ENCODE peak calls at places on chromosomes 2 and 18, in nine cellular contexts. One of them, this sample, is unnamed.

GRCh38 chr2:209049608-209050007 is 374.2 kb upstream of the MAP2 start:
- ATAC-seq in SK-N-SH treated with all-trans-retinoic acid at 6 μM for 48 hours: no peak
- ATAC-seq in activated naive CD8-positive, alpha-beta T cell treated with anti-CD3 and anti-CD28 coated beads, Interleukin-2, amount 10 ng/mL, durations not matched to agents 7 days and 5 days: no peak
- ATAC-seq in heart right ventricle: no peak
- ATAC-seq in activated T-cell treated with anti-CD3 and anti-CD28 coated beads, Interleukin-2, amount 50 U/mL, for 72 hours: no peak
- ATAC-seq in gastrocnemius medialis: no peak
- ATAC-seq in activated CD8-positive, alpha-beta T cell treated with anti-CD3 and anti-CD28 coated beads, Interleukin-2, amount 10 ng/mL, durations not matched to agents 7 days and 5 days: no peak
- ATAC-seq in esophagus mucosa: no peak
- ATAC-seq in heart left ventricle: no peak
- ATAC-seq in this sample: no peak

GRCh38 chr2:238894950-238895298 is 47.0 kb downstream of the TWIST2 start:
- ATAC-seq in SK-N-SH treated with all-trans-retinoic acid at 6 μM for 48 hours: no peak
- ATAC-seq in activated naive CD8-positive, alpha-beta T cell treated with anti-CD3 and anti-CD28 coated beads, Interleukin-2, amount 10 ng/mL, durations not matched to agents 7 days and 5 days: no peak
- ATAC-seq in heart right ventricle: peak
- ATAC-seq in activated T-cell treated with anti-CD3 and anti-CD28 coated beads, Interleukin-2, amount 50 U/mL, for 72 hours: no peak
- ATAC-seq in gastrocnemius medialis: no peak
- ATAC-seq in activated CD8-positive, alpha-beta T cell treated with anti-CD3 and anti-CD28 coated beads, Interleukin-2, amount 10 ng/mL, durations not matched to agents 7 days and 5 days: no peak
- ATAC-seq in esophagus mucosa: no peak
- ATAC-seq in heart left ventricle: peak
- ATAC-seq in this sample: no peak

GRCh38 chr2:121210691-121211090 is 74.3 kb downstream of the TFCP2L1 start:
- ATAC-seq in SK-N-SH treated with all-trans-retinoic acid at 6 μM for 48 hours: no peak
- ATAC-seq in activated naive CD8-positive, alpha-beta T cell treated with anti-CD3 and anti-CD28 coated beads, Interleukin-2, amount 10 ng/mL, durations not matched to agents 7 days and 5 days: no peak
- ATAC-seq in heart right ventricle: peak
- ATAC-seq in activated T-cell treated with anti-CD3 and anti-CD28 coated beads, Interleukin-2, amount 50 U/mL, for 72 hours: no peak
- ATAC-seq in gastrocnemius medialis: peak
- ATAC-seq in activated CD8-positive, alpha-beta T cell treated with anti-CD3 and anti-CD28 coated beads, Interleukin-2, amount 10 ng/mL, durations not matched to agents 7 days and 5 days: no peak
- ATAC-seq in esophagus mucosa: peak
- ATAC-seq in heart left ventricle: peak
- ATAC-seq in this sample: no peak

GRCh38 chr2:109031481-109032228 is 42.6 kb upstream of the EDAR start:
- ATAC-seq in SK-N-SH treated with all-trans-retinoic acid at 6 μM for 48 hours: peak
- ATAC-seq in activated naive CD8-positive, alpha-beta T cell treated with anti-CD3 and anti-CD28 coated beads, Interleukin-2, amount 10 ng/mL, durations not matched to agents 7 days and 5 days: peak
- ATAC-seq in heart right ventricle: peak
- ATAC-seq in activated T-cell treated with anti-CD3 and anti-CD28 coated beads, Interleukin-2, amount 50 U/mL, for 72 hours: peak
- ATAC-seq in gastrocnemius medialis: no peak
- ATAC-seq in activated CD8-positive, alpha-beta T cell treated with anti-CD3 and anti-CD28 coated beads, Interleukin-2, amount 10 ng/mL, durations not matched to agents 7 days and 5 days: peak
- ATAC-seq in esophagus mucosa: peak
- ATAC-seq in heart left ventricle: peak
- ATAC-seq in this sample: peak

GRCh38 chr2:150520887-150521664 is 33.6 kb upstream of the RND3 start:
- ATAC-seq in SK-N-SH treated with all-trans-retinoic acid at 6 μM for 48 hours: peak
- ATAC-seq in activated naive CD8-positive, alpha-beta T cell treated with anti-CD3 and anti-CD28 coated beads, Interleukin-2, amount 10 ng/mL, durations not matched to agents 7 days and 5 days: no peak
- ATAC-seq in heart right ventricle: peak
- ATAC-seq in activated T-cell treated with anti-CD3 and anti-CD28 coated beads, Interleukin-2, amount 50 U/mL, for 72 hours: no peak
- ATAC-seq in gastrocnemius medialis: no peak
- ATAC-seq in activated CD8-positive, alpha-beta T cell treated with anti-CD3 and anti-CD28 coated beads, Interleukin-2, amount 10 ng/mL, durations not matched to agents 7 days and 5 days: no peak
- ATAC-seq in esophagus mucosa: peak
- ATAC-seq in heart left ventricle: peak
- ATAC-seq in this sample: no peak

GRCh38 chr2:64330691-64331429 is 123.1 kb upstream of the LGALSL start:
- ATAC-seq in SK-N-SH treated with all-trans-retinoic acid at 6 μM for 48 hours: peak
- ATAC-seq in activated naive CD8-positive, alpha-beta T cell treated with anti-CD3 and anti-CD28 coated beads, Interleukin-2, amount 10 ng/mL, durations not matched to agents 7 days and 5 days: no peak
- ATAC-seq in heart right ventricle: peak
- ATAC-seq in activated T-cell treated with anti-CD3 and anti-CD28 coated beads, Interleukin-2, amount 50 U/mL, for 72 hours: no peak
- ATAC-seq in gastrocnemius medialis: peak
- ATAC-seq in activated CD8-positive, alpha-beta T cell treated with anti-CD3 and anti-CD28 coated beads, Interleukin-2, amount 10 ng/mL, durations not matched to agents 7 days and 5 days: no peak
- ATAC-seq in esophagus mucosa: peak
- ATAC-seq in heart left ventricle: peak
- ATAC-seq in this sample: peak

GRCh38 chr2:118089015-118089800 is 937 bp downstream of the INSIG2 start:
- ATAC-seq in SK-N-SH treated with all-trans-retinoic acid at 6 μM for 48 hours: peak
- ATAC-seq in activated naive CD8-positive, alpha-beta T cell treated with anti-CD3 and anti-CD28 coated beads, Interleukin-2, amount 10 ng/mL, durations not matched to agents 7 days and 5 days: no peak
- ATAC-seq in heart right ventricle: peak
- ATAC-seq in activated T-cell treated with anti-CD3 and anti-CD28 coated beads, Interleukin-2, amount 50 U/mL, for 72 hours: peak
- ATAC-seq in gastrocnemius medialis: no peak
- ATAC-seq in activated CD8-positive, alpha-beta T cell treated with anti-CD3 and anti-CD28 coated beads, Interleukin-2, amount 10 ng/mL, durations not matched to agents 7 days and 5 days: peak
- ATAC-seq in esophagus mucosa: peak
- ATAC-seq in heart left ventricle: peak
- ATAC-seq in this sample: no peak

GRCh38 chr2:23835423-23835822 is 91.5 kb downstream of the ATAD2B start:
- ATAC-seq in SK-N-SH treated with all-trans-retinoic acid at 6 μM for 48 hours: no peak
- ATAC-seq in activated naive CD8-positive, alpha-beta T cell treated with anti-CD3 and anti-CD28 coated beads, Interleukin-2, amount 10 ng/mL, durations not matched to agents 7 days and 5 days: no peak
- ATAC-seq in heart right ventricle: no peak
- ATAC-seq in activated T-cell treated with anti-CD3 and anti-CD28 coated beads, Interleukin-2, amount 50 U/mL, for 72 hours: no peak
- ATAC-seq in gastrocnemius medialis: no peak
- ATAC-seq in activated CD8-positive, alpha-beta T cell treated with anti-CD3 and anti-CD28 coated beads, Interleukin-2, amount 10 ng/mL, durations not matched to agents 7 days and 5 days: no peak
- ATAC-seq in esophagus mucosa: no peak
- ATAC-seq in heart left ventricle: no peak
- ATAC-seq in this sample: no peak

GRCh38 chr2:203763425-203764272 is 57.2 kb downstream of the CD28 start:
- ATAC-seq in SK-N-SH treated with all-trans-retinoic acid at 6 μM for 48 hours: no peak
- ATAC-seq in activated naive CD8-positive, alpha-beta T cell treated with anti-CD3 and anti-CD28 coated beads, Interleukin-2, amount 10 ng/mL, durations not matched to agents 7 days and 5 days: peak
- ATAC-seq in heart right ventricle: no peak
- ATAC-seq in activated T-cell treated with anti-CD3 and anti-CD28 coated beads, Interleukin-2, amount 50 U/mL, for 72 hours: peak
- ATAC-seq in gastrocnemius medialis: no peak
- ATAC-seq in activated CD8-positive, alpha-beta T cell treated with anti-CD3 and anti-CD28 coated beads, Interleukin-2, amount 10 ng/mL, durations not matched to agents 7 days and 5 days: peak
- ATAC-seq in esophagus mucosa: no peak
- ATAC-seq in heart left ventricle: no peak
- ATAC-seq in this sample: no peak

GRCh38 chr2:182014284-182014683 is 28.6 kb downstream of the PPP1R1C start:
- ATAC-seq in SK-N-SH treated with all-trans-retinoic acid at 6 μM for 48 hours: no peak
- ATAC-seq in activated naive CD8-positive, alpha-beta T cell treated with anti-CD3 and anti-CD28 coated beads, Interleukin-2, amount 10 ng/mL, durations not matched to agents 7 days and 5 days: no peak
- ATAC-seq in heart right ventricle: no peak
- ATAC-seq in activated T-cell treated with anti-CD3 and anti-CD28 coated beads, Interleukin-2, amount 50 U/mL, for 72 hours: no peak
- ATAC-seq in gastrocnemius medialis: no peak
- ATAC-seq in activated CD8-positive, alpha-beta T cell treated with anti-CD3 and anti-CD28 coated beads, Interleukin-2, amount 10 ng/mL, durations not matched to agents 7 days and 5 days: no peak
- ATAC-seq in esophagus mucosa: no peak
- ATAC-seq in heart left ventricle: no peak
- ATAC-seq in this sample: no peak

GRCh38 chr2:112805542-112805941 is 21.2 kb upstream of the IL1A start:
- ATAC-seq in SK-N-SH treated with all-trans-retinoic acid at 6 μM for 48 hours: no peak
- ATAC-seq in activated naive CD8-positive, alpha-beta T cell treated with anti-CD3 and anti-CD28 coated beads, Interleukin-2, amount 10 ng/mL, durations not matched to agents 7 days and 5 days: no peak
- ATAC-seq in heart right ventricle: no peak
- ATAC-seq in activated T-cell treated with anti-CD3 and anti-CD28 coated beads, Interleukin-2, amount 50 U/mL, for 72 hours: peak
- ATAC-seq in gastrocnemius medialis: no peak
- ATAC-seq in activated CD8-positive, alpha-beta T cell treated with anti-CD3 and anti-CD28 coated beads, Interleukin-2, amount 10 ng/mL, durations not matched to agents 7 days and 5 days: no peak
- ATAC-seq in esophagus mucosa: peak
- ATAC-seq in heart left ventricle: no peak
- ATAC-seq in this sample: no peak

GRCh38 chr2:8882094-8882493 is 44.7 kb upstream of the KIDINS220 start:
- ATAC-seq in SK-N-SH treated with all-trans-retinoic acid at 6 μM for 48 hours: peak
- ATAC-seq in activated naive CD8-positive, alpha-beta T cell treated with anti-CD3 and anti-CD28 coated beads, Interleukin-2, amount 10 ng/mL, durations not matched to agents 7 days and 5 days: no peak
- ATAC-seq in heart right ventricle: no peak
- ATAC-seq in activated T-cell treated with anti-CD3 and anti-CD28 coated beads, Interleukin-2, amount 50 U/mL, for 72 hours: no peak
- ATAC-seq in gastrocnemius medialis: no peak
- ATAC-seq in activated CD8-positive, alpha-beta T cell treated with anti-CD3 and anti-CD28 coated beads, Interleukin-2, amount 10 ng/mL, durations not matched to agents 7 days and 5 days: no peak
- ATAC-seq in esophagus mucosa: peak
- ATAC-seq in heart left ventricle: no peak
- ATAC-seq in this sample: no peak

GRCh38 chr2:12824771-12825363 is 108.1 kb downstream of the TRIB2 start:
- ATAC-seq in SK-N-SH treated with all-trans-retinoic acid at 6 μM for 48 hours: no peak
- ATAC-seq in activated naive CD8-positive, alpha-beta T cell treated with anti-CD3 and anti-CD28 coated beads, Interleukin-2, amount 10 ng/mL, durations not matched to agents 7 days and 5 days: no peak
- ATAC-seq in heart right ventricle: peak
- ATAC-seq in activated T-cell treated with anti-CD3 and anti-CD28 coated beads, Interleukin-2, amount 50 U/mL, for 72 hours: no peak
- ATAC-seq in gastrocnemius medialis: peak
- ATAC-seq in activated CD8-positive, alpha-beta T cell treated with anti-CD3 and anti-CD28 coated beads, Interleukin-2, amount 10 ng/mL, durations not matched to agents 7 days and 5 days: no peak
- ATAC-seq in esophagus mucosa: no peak
- ATAC-seq in heart left ventricle: peak
- ATAC-seq in this sample: peak

GRCh38 chr2:159124441-159124911 is 156.0 kb downstream of the TANC1 start:
- ATAC-seq in SK-N-SH treated with all-trans-retinoic acid at 6 μM for 48 hours: peak
- ATAC-seq in activated naive CD8-positive, alpha-beta T cell treated with anti-CD3 and anti-CD28 coated beads, Interleukin-2, amount 10 ng/mL, durations not matched to agents 7 days and 5 days: peak
- ATAC-seq in heart right ventricle: peak
- ATAC-seq in activated T-cell treated with anti-CD3 and anti-CD28 coated beads, Interleukin-2, amount 50 U/mL, for 72 hours: peak
- ATAC-seq in gastrocnemius medialis: no peak
- ATAC-seq in activated CD8-positive, alpha-beta T cell treated with anti-CD3 and anti-CD28 coated beads, Interleukin-2, amount 10 ng/mL, durations not matched to agents 7 days and 5 days: peak
- ATAC-seq in esophagus mucosa: peak
- ATAC-seq in heart left ventricle: peak
- ATAC-seq in this sample: no peak

GRCh38 chr2:9282713-9283112 is 76.1 kb downstream of the ASAP2 start:
- ATAC-seq in SK-N-SH treated with all-trans-retinoic acid at 6 μM for 48 hours: no peak
- ATAC-seq in activated naive CD8-positive, alpha-beta T cell treated with anti-CD3 and anti-CD28 coated beads, Interleukin-2, amount 10 ng/mL, durations not matched to agents 7 days and 5 days: no peak
- ATAC-seq in heart right ventricle: peak
- ATAC-seq in activated T-cell treated with anti-CD3 and anti-CD28 coated beads, Interleukin-2, amount 50 U/mL, for 72 hours: no peak
- ATAC-seq in gastrocnemius medialis: no peak
- ATAC-seq in activated CD8-positive, alpha-beta T cell treated with anti-CD3 and anti-CD28 coated beads, Interleukin-2, amount 10 ng/mL, durations not matched to agents 7 days and 5 days: no peak
- ATAC-seq in esophagus mucosa: no peak
- ATAC-seq in heart left ventricle: peak
- ATAC-seq in this sample: no peak

GRCh38 chr2:178863130-178863855 is 56.1 kb upstream of the TTN start:
- ATAC-seq in SK-N-SH treated with all-trans-retinoic acid at 6 μM for 48 hours: no peak
- ATAC-seq in activated naive CD8-positive, alpha-beta T cell treated with anti-CD3 and anti-CD28 coated beads, Interleukin-2, amount 10 ng/mL, durations not matched to agents 7 days and 5 days: no peak
- ATAC-seq in heart right ventricle: peak
- ATAC-seq in activated T-cell treated with anti-CD3 and anti-CD28 coated beads, Interleukin-2, amount 50 U/mL, for 72 hours: no peak
- ATAC-seq in gastrocnemius medialis: no peak
- ATAC-seq in activated CD8-positive, alpha-beta T cell treated with anti-CD3 and anti-CD28 coated beads, Interleukin-2, amount 10 ng/mL, durations not matched to agents 7 days and 5 days: no peak
- ATAC-seq in esophagus mucosa: no peak
- ATAC-seq in heart left ventricle: peak
- ATAC-seq in this sample: no peak

GRCh38 chr2:196289000-196289399 is 117.6 kb upstream of the STK17B start:
- ATAC-seq in SK-N-SH treated with all-trans-retinoic acid at 6 μM for 48 hours: no peak
- ATAC-seq in activated naive CD8-positive, alpha-beta T cell treated with anti-CD3 and anti-CD28 coated beads, Interleukin-2, amount 10 ng/mL, durations not matched to agents 7 days and 5 days: peak
- ATAC-seq in heart right ventricle: no peak
- ATAC-seq in activated T-cell treated with anti-CD3 and anti-CD28 coated beads, Interleukin-2, amount 50 U/mL, for 72 hours: peak
- ATAC-seq in gastrocnemius medialis: no peak
- ATAC-seq in activated CD8-positive, alpha-beta T cell treated with anti-CD3 and anti-CD28 coated beads, Interleukin-2, amount 10 ng/mL, durations not matched to agents 7 days and 5 days: peak
- ATAC-seq in esophagus mucosa: no peak
- ATAC-seq in heart left ventricle: no peak
- ATAC-seq in this sample: no peak

GRCh38 chr2:224927011-224927410 is 115.3 kb downstream of the DOCK10 start:
- ATAC-seq in SK-N-SH treated with all-trans-retinoic acid at 6 μM for 48 hours: no peak
- ATAC-seq in activated naive CD8-positive, alpha-beta T cell treated with anti-CD3 and anti-CD28 coated beads, Interleukin-2, amount 10 ng/mL, durations not matched to agents 7 days and 5 days: no peak
- ATAC-seq in heart right ventricle: peak
- ATAC-seq in activated T-cell treated with anti-CD3 and anti-CD28 coated beads, Interleukin-2, amount 50 U/mL, for 72 hours: no peak
- ATAC-seq in gastrocnemius medialis: no peak
- ATAC-seq in activated CD8-positive, alpha-beta T cell treated with anti-CD3 and anti-CD28 coated beads, Interleukin-2, amount 10 ng/mL, durations not matched to agents 7 days and 5 days: no peak
- ATAC-seq in esophagus mucosa: no peak
- ATAC-seq in heart left ventricle: no peak
- ATAC-seq in this sample: no peak

GRCh38 chr2:30216157-30216556 is 15.2 kb upstream of the LBH start:
- ATAC-seq in SK-N-SH treated with all-trans-retinoic acid at 6 μM for 48 hours: peak
- ATAC-seq in activated naive CD8-positive, alpha-beta T cell treated with anti-CD3 and anti-CD28 coated beads, Interleukin-2, amount 10 ng/mL, durations not matched to agents 7 days and 5 days: no peak
- ATAC-seq in heart right ventricle: no peak
- ATAC-seq in activated T-cell treated with anti-CD3 and anti-CD28 coated beads, Interleukin-2, amount 50 U/mL, for 72 hours: peak
- ATAC-seq in gastrocnemius medialis: peak
- ATAC-seq in activated CD8-positive, alpha-beta T cell treated with anti-CD3 and anti-CD28 coated beads, Interleukin-2, amount 10 ng/mL, durations not matched to agents 7 days and 5 days: no peak
- ATAC-seq in esophagus mucosa: no peak
- ATAC-seq in heart left ventricle: peak
- ATAC-seq in this sample: no peak

GRCh38 chr2:191885103-191885502 is 38.2 kb upstream of the CAVIN2 start:
- ATAC-seq in SK-N-SH treated with all-trans-retinoic acid at 6 μM for 48 hours: no peak
- ATAC-seq in activated naive CD8-positive, alpha-beta T cell treated with anti-CD3 and anti-CD28 coated beads, Interleukin-2, amount 10 ng/mL, durations not matched to agents 7 days and 5 days: no peak
- ATAC-seq in heart right ventricle: peak
- ATAC-seq in activated T-cell treated with anti-CD3 and anti-CD28 coated beads, Interleukin-2, amount 50 U/mL, for 72 hours: no peak
- ATAC-seq in gastrocnemius medialis: no peak
- ATAC-seq in activated CD8-positive, alpha-beta T cell treated with anti-CD3 and anti-CD28 coated beads, Interleukin-2, amount 10 ng/mL, durations not matched to agents 7 days and 5 days: no peak
- ATAC-seq in esophagus mucosa: no peak
- ATAC-seq in heart left ventricle: no peak
- ATAC-seq in this sample: no peak

GRCh38 chr2:86238354-86238753 is 39.1 kb downstream of the MRPL35 start:
- ATAC-seq in SK-N-SH treated with all-trans-retinoic acid at 6 μM for 48 hours: no peak
- ATAC-seq in activated naive CD8-positive, alpha-beta T cell treated with anti-CD3 and anti-CD28 coated beads, Interleukin-2, amount 10 ng/mL, durations not matched to agents 7 days and 5 days: peak
- ATAC-seq in heart right ventricle: no peak
- ATAC-seq in activated T-cell treated with anti-CD3 and anti-CD28 coated beads, Interleukin-2, amount 50 U/mL, for 72 hours: peak
- ATAC-seq in gastrocnemius medialis: no peak
- ATAC-seq in activated CD8-positive, alpha-beta T cell treated with anti-CD3 and anti-CD28 coated beads, Interleukin-2, amount 10 ng/mL, durations not matched to agents 7 days and 5 days: peak
- ATAC-seq in esophagus mucosa: peak
- ATAC-seq in heart left ventricle: no peak
- ATAC-seq in this sample: no peak

GRCh38 chr18:75809392-75809791 is 381.9 kb upstream of the SMIM21 start:
- ATAC-seq in SK-N-SH treated with all-trans-retinoic acid at 6 μM for 48 hours: no peak
- ATAC-seq in activated naive CD8-positive, alpha-beta T cell treated with anti-CD3 and anti-CD28 coated beads, Interleukin-2, amount 10 ng/mL, durations not matched to agents 7 days and 5 days: no peak
- ATAC-seq in heart right ventricle: no peak
- ATAC-seq in activated T-cell treated with anti-CD3 and anti-CD28 coated beads, Interleukin-2, amount 50 U/mL, for 72 hours: no peak
- ATAC-seq in gastrocnemius medialis: no peak
- ATAC-seq in activated CD8-positive, alpha-beta T cell treated with anti-CD3 and anti-CD28 coated beads, Interleukin-2, amount 10 ng/mL, durations not matched to agents 7 days and 5 days: no peak
- ATAC-seq in esophagus mucosa: no peak
- ATAC-seq in heart left ventricle: no peak
- ATAC-seq in this sample: no peak

GRCh38 chr2:183032200-183032794 is 6.0 kb downstream of the NCKAP1 start:
- ATAC-seq in SK-N-SH treated with all-trans-retinoic acid at 6 μM for 48 hours: no peak
- ATAC-seq in activated naive CD8-positive, alpha-beta T cell treated with anti-CD3 and anti-CD28 coated beads, Interleukin-2, amount 10 ng/mL, durations not matched to agents 7 days and 5 days: no peak
- ATAC-seq in heart right ventricle: no peak
- ATAC-seq in activated T-cell treated with anti-CD3 and anti-CD28 coated beads, Interleukin-2, amount 50 U/mL, for 72 hours: no peak
- ATAC-seq in gastrocnemius medialis: peak
- ATAC-seq in activated CD8-positive, alpha-beta T cell treated with anti-CD3 and anti-CD28 coated beads, Interleukin-2, amount 10 ng/mL, durations not matched to agents 7 days and 5 days: no peak
- ATAC-seq in esophagus mucosa: peak
- ATAC-seq in heart left ventricle: no peak
- ATAC-seq in this sample: no peak

GRCh38 chr2:127637725-127638252 is 8.2 kb upstream of the GPR17 start:
- ATAC-seq in SK-N-SH treated with all-trans-retinoic acid at 6 μM for 48 hours: peak
- ATAC-seq in activated naive CD8-positive, alpha-beta T cell treated with anti-CD3 and anti-CD28 coated beads, Interleukin-2, amount 10 ng/mL, durations not matched to agents 7 days and 5 days: no peak
- ATAC-seq in heart right ventricle: peak
- ATAC-seq in activated T-cell treated with anti-CD3 and anti-CD28 coated beads, Interleukin-2, amount 50 U/mL, for 72 hours: no peak
- ATAC-seq in gastrocnemius medialis: peak
- ATAC-seq in activated CD8-positive, alpha-beta T cell treated with anti-CD3 and anti-CD28 coated beads, Interleukin-2, amount 10 ng/mL, durations not matched to agents 7 days and 5 days: no peak
- ATAC-seq in esophagus mucosa: peak
- ATAC-seq in heart left ventricle: peak
- ATAC-seq in this sample: peak

GRCh38 chr2:239110595-239111048 is 262.7 kb downstream of the TWIST2 start:
- ATAC-seq in SK-N-SH treated with all-trans-retinoic acid at 6 μM for 48 hours: no peak
- ATAC-seq in activated naive CD8-positive, alpha-beta T cell treated with anti-CD3 and anti-CD28 coated beads, Interleukin-2, amount 10 ng/mL, durations not matched to agents 7 days and 5 days: no peak
- ATAC-seq in heart right ventricle: no peak
- ATAC-seq in activated T-cell treated with anti-CD3 and anti-CD28 coated beads, Interleukin-2, amount 50 U/mL, for 72 hours: no peak
- ATAC-seq in gastrocnemius medialis: no peak
- ATAC-seq in activated CD8-positive, alpha-beta T cell treated with anti-CD3 and anti-CD28 coated beads, Interleukin-2, amount 10 ng/mL, durations not matched to agents 7 days and 5 days: no peak
- ATAC-seq in esophagus mucosa: no peak
- ATAC-seq in heart left ventricle: no peak
- ATAC-seq in this sample: peak

GRCh38 chr2:189149981-189150380 is 29.6 kb downstream of the COL5A2 start:
- ATAC-seq in SK-N-SH treated with all-trans-retinoic acid at 6 μM for 48 hours: peak
- ATAC-seq in activated naive CD8-positive, alpha-beta T cell treated with anti-CD3 and anti-CD28 coated beads, Interleukin-2, amount 10 ng/mL, durations not matched to agents 7 days and 5 days: no peak
- ATAC-seq in heart right ventricle: no peak
- ATAC-seq in activated T-cell treated with anti-CD3 and anti-CD28 coated beads, Interleukin-2, amount 50 U/mL, for 72 hours: no peak
- ATAC-seq in gastrocnemius medialis: peak
- ATAC-seq in activated CD8-positive, alpha-beta T cell treated with anti-CD3 and anti-CD28 coated beads, Interleukin-2, amount 10 ng/mL, durations not matched to agents 7 days and 5 days: no peak
- ATAC-seq in esophagus mucosa: no peak
- ATAC-seq in heart left ventricle: no peak
- ATAC-seq in this sample: no peak

GRCh38 chr2:217880490-217880889 is 122.3 kb downstream of the TNS1 start:
- ATAC-seq in SK-N-SH treated with all-trans-retinoic acid at 6 μM for 48 hours: no peak
- ATAC-seq in activated naive CD8-positive, alpha-beta T cell treated with anti-CD3 and anti-CD28 coated beads, Interleukin-2, amount 10 ng/mL, durations not matched to agents 7 days and 5 days: no peak
- ATAC-seq in heart right ventricle: peak
- ATAC-seq in activated T-cell treated with anti-CD3 and anti-CD28 coated beads, Interleukin-2, amount 50 U/mL, for 72 hours: no peak
- ATAC-seq in gastrocnemius medialis: no peak
- ATAC-seq in activated CD8-positive, alpha-beta T cell treated with anti-CD3 and anti-CD28 coated beads, Interleukin-2, amount 10 ng/mL, durations not matched to agents 7 days and 5 days: no peak
- ATAC-seq in esophagus mucosa: no peak
- ATAC-seq in heart left ventricle: no peak
- ATAC-seq in this sample: no peak

GRCh38 chr2:8171608-8172007 is 510.2 kb upstream of the ID2 start:
- ATAC-seq in SK-N-SH treated with all-trans-retinoic acid at 6 μM for 48 hours: peak
- ATAC-seq in activated naive CD8-positive, alpha-beta T cell treated with anti-CD3 and anti-CD28 coated beads, Interleukin-2, amount 10 ng/mL, durations not matched to agents 7 days and 5 days: no peak
- ATAC-seq in heart right ventricle: no peak
- ATAC-seq in activated T-cell treated with anti-CD3 and anti-CD28 coated beads, Interleukin-2, amount 50 U/mL, for 72 hours: no peak
- ATAC-seq in gastrocnemius medialis: no peak
- ATAC-seq in activated CD8-positive, alpha-beta T cell treated with anti-CD3 and anti-CD28 coated beads, Interleukin-2, amount 10 ng/mL, durations not matched to agents 7 days and 5 days: no peak
- ATAC-seq in esophagus mucosa: no peak
- ATAC-seq in heart left ventricle: peak
- ATAC-seq in this sample: no peak

GRCh38 chr2:43075906-43076585 is 150.4 kb downstream of the ZFP36L2 start:
- ATAC-seq in SK-N-SH treated with all-trans-retinoic acid at 6 μM for 48 hours: peak
- ATAC-seq in activated naive CD8-positive, alpha-beta T cell treated with anti-CD3 and anti-CD28 coated beads, Interleukin-2, amount 10 ng/mL, durations not matched to agents 7 days and 5 days: no peak
- ATAC-seq in heart right ventricle: no peak
- ATAC-seq in activated T-cell treated with anti-CD3 and anti-CD28 coated beads, Interleukin-2, amount 50 U/mL, for 72 hours: no peak
- ATAC-seq in gastrocnemius medialis: peak
- ATAC-seq in activated CD8-positive, alpha-beta T cell treated with anti-CD3 and anti-CD28 coated beads, Interleukin-2, amount 10 ng/mL, durations not matched to agents 7 days and 5 days: no peak
- ATAC-seq in esophagus mucosa: peak
- ATAC-seq in heart left ventricle: peak
- ATAC-seq in this sample: no peak

GRCh38 chr18:7626175-7626921 is 59.2 kb downstream of the PTPRM start:
- ATAC-seq in SK-N-SH treated with all-trans-retinoic acid at 6 μM for 48 hours: no peak
- ATAC-seq in activated naive CD8-positive, alpha-beta T cell treated with anti-CD3 and anti-CD28 coated beads, Interleukin-2, amount 10 ng/mL, durations not matched to agents 7 days and 5 days: no peak
- ATAC-seq in heart right ventricle: peak
- ATAC-seq in activated T-cell treated with anti-CD3 and anti-CD28 coated beads, Interleukin-2, amount 50 U/mL, for 72 hours: no peak
- ATAC-seq in gastrocnemius medialis: no peak
- ATAC-seq in activated CD8-positive, alpha-beta T cell treated with anti-CD3 and anti-CD28 coated beads, Interleukin-2, amount 10 ng/mL, durations not matched to agents 7 days and 5 days: no peak
- ATAC-seq in esophagus mucosa: no peak
- ATAC-seq in heart left ventricle: peak
- ATAC-seq in this sample: peak

GRCh38 chr2:126655500-126656310 is at the start of gene GYPC:
- ATAC-seq in SK-N-SH treated with all-trans-retinoic acid at 6 μM for 48 hours: no peak
- ATAC-seq in activated naive CD8-positive, alpha-beta T cell treated with anti-CD3 and anti-CD28 coated beads, Interleukin-2, amount 10 ng/mL, durations not matched to agents 7 days and 5 days: peak
- ATAC-seq in heart right ventricle: peak
- ATAC-seq in activated T-cell treated with anti-CD3 and anti-CD28 coated beads, Interleukin-2, amount 50 U/mL, for 72 hours: peak
- ATAC-seq in gastrocnemius medialis: peak
- ATAC-seq in activated CD8-positive, alpha-beta T cell treated with anti-CD3 and anti-CD28 coated beads, Interleukin-2, amount 10 ng/mL, durations not matched to agents 7 days and 5 days: peak
- ATAC-seq in esophagus mucosa: peak
- ATAC-seq in heart left ventricle: peak
- ATAC-seq in this sample: peak